ENCODE peak calls at places on chromosomes 3 and 15, in nine cellular contexts. U, T, G, O, E, D, A, S and B are unnamed samples.

GRCh38 chr15:36029606-36030005 is 483.6 kb upstream of the DPH6 start:
- DNase-seq in U (peak), T (no peak), G (no peak), O (no peak), E (no peak), D (no peak), A (peak), S (no peak), B (peak)

GRCh38 chr15:58203537-58203936 is 65.4 kb downstream of the AQP9 start:
- DNase-seq in U (peak), T (no peak), G (no peak), O (no peak), E (no peak), D (no peak), A (peak), S (no peak), B (peak)

GRCh38 chr3:100033184-100033583 is 81.1 kb downstream of the FILIP1L start:
- DNase-seq in U (peak), T (no peak), G (peak), O (no peak), E (no peak), D (no peak), A (peak), S (no peak), B (peak)

GRCh38 chr15:75921732-75922703 is 18.3 kb downstream of the FBXO22 start:
- DNase-seq in U (peak), T (no peak), G (peak), O (no peak), E (peak), D (peak), A (peak), S (peak), B (peak)

GRCh38 chr3:13597661-13598060 is 48.7 kb downstream of the FBLN2 start:
- DNase-seq in U (no peak), T (no peak), G (peak), O (no peak), E (no peak), D (no peak), A (no peak), S (peak), B (no peak)

GRCh38 chr3:64244011-64244942 is 19.0 kb upstream of the PRICKLE2 start:
- DNase-seq in U (peak), T (no peak), G (peak), O (no peak), E (peak), D (no peak), A (no peak), S (no peak), B (peak)

GRCh38 chr3:1578105-1578833 is 485.4 kb downstream of the CNTN6 start:
- DNase-seq in U (no peak), T (no peak), G (no peak), O (no peak), E (no peak), D (no peak), A (no peak), S (no peak), B (peak)

GRCh38 chr15:50800715-50801114 is 35.2 kb upstream of the SPPL2A start:
- DNase-seq in U (no peak), T (no peak), G (no peak), O (no peak), E (no peak), D (no peak), A (no peak), S (no peak), B (no peak)